ENCODE peak calls at places on chromosomes 13 and 19, in nine cellular contexts. B, U, Z, K, N, G, Q, O and V are unnamed samples.

GRCh38 chr19:4567584-4568071 is 8.1 kb upstream of the SEMA6B start:
- DNase-seq in Q (peak; percentile 83), Z (peak; percentile 71), K (no peak), N (no peak), B (peak; percentile 76), U (peak; percentile 66), G (no peak), O (peak; percentile 20), V (peak; percentile 46)

GRCh38 chr13:27170521-27171243 is 929 bp downstream of the USP12 start:
- DNase-seq in Z (peak; percentile 84), B (peak; percentile 36), Q (peak; percentile 26), U (no peak), O (no peak), K (no peak), G (no peak), N (peak; percentile 8), V (peak; percentile 64)

GRCh38 chr19:43799502-43800142 is 2.6 kb downstream of the LYPD5 start:
- DNase-seq in K (no peak), G (peak; percentile 69), Z (no peak), O (no peak), N (no peak), Q (peak; percentile 32), U (no peak), B (peak; percentile 49), V (peak; percentile 34)

GRCh38 chr19:38834590-38834989 is 3.0 kb upstream of the ECH1 start:
- DNase-seq in Z (no peak), Q (no peak), G (no peak), U (no peak), N (no peak), B (no peak), O (no peak), K (no peak), V (no peak)

GRCh38 chr19:51564791-51565190 is 6.3 kb upstream of the ZNF175 start:
- DNase-seq in N (no peak), B (no peak), O (no peak), U (no peak), G (no peak), K (no peak), Z (no peak), Q (no peak), V (no peak)

GRCh38 chr13:32895296-32895695 is 120.9 kb upstream of the KL start:
- DNase-seq in G (no peak), K (no peak), Q (no peak), N (no peak), B (no peak), Z (no peak), O (no peak), U (no peak), V (no peak)

GRCh38 chr13:20828540-20829364 is 55.0 kb upstream of the EEF1AKMT1 start:
- DNase-seq in K (no peak), Q (peak; percentile 75), O (peak; percentile 64), U (no peak), Z (peak; percentile 72), G (peak; percentile 45), B (peak; percentile 12), N (peak; percentile 26), V (peak; percentile 64)

GRCh38 chr19:2059422-2060201 is 8.6 kb upstream of the MKNK2 start:
- DNase-seq in Q (peak; percentile 81), K (peak; percentile 56), Z (peak; percentile 70), O (peak; percentile 61), U (no peak), N (peak; percentile 83), G (peak; percentile 45), B (peak; percentile 94), V (peak; percentile 86)

GRCh38 chr13:25847635-25848616 is 203.9 kb downstream of the SHISA2 start:
- DNase-seq in O (no peak), K (no peak), Z (no peak), G (no peak), N (no peak), B (no peak), U (no peak), Q (no peak), V (no peak)

GRCh38 chr13:51767100-51767499 is 36.9 kb downstream of the DHRS12 start:
- DNase-seq in N (no peak), O (no peak), Z (peak; percentile 54), Q (peak; percentile 8), U (no peak), B (no peak), K (no peak), G (no peak), V (no peak)

GRCh38 chr13:34294483-34295129 is 476.7 kb downstream of the RFC3 start:
- DNase-seq in Q (no peak), Z (peak; percentile 9), N (no peak), U (no peak), O (no peak), G (peak; percentile 36), K (peak; percentile 27), B (no peak), V (no peak)

GRCh38 chr19:16888629-16889371 is at the start of gene F2RL3:
- DNase-seq in O (peak; percentile 22), G (no peak), B (no peak), K (peak; percentile 2), Z (no peak), U (no peak), Q (no peak), N (no peak), V (no peak)

GRCh38 chr19:55229789-55230182 is 1.2 kb upstream of the TMEM86B start:
- DNase-seq in Z (no peak), N (no peak), O (no peak), G (no peak), U (no peak), Q (no peak), K (no peak), B (no peak), V (peak; percentile 42)

DNA sequence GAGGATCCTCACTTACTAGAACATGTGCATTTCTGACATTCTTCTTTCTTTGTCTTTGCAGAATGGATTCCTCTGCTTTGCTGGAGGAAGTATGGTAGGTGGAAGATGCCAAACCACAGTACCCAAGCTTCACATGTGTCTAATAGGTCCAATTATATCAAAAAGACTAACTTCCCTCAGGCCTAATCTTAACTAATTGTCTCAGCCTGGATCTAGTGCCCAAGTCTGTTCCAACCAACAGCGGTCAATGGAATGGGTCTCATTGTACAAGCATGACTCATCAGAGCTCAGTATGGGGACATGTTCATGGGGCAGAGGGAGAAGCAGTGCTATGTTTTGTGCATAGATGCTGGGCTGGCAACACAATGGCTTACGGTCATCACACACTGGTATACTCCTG is 81.6 kb upstream of the CSNK1A1L start:
- DNase-seq in K (peak; percentile 89), B (no peak), Z (no peak), G (peak; percentile 35), Q (no peak), U (no peak), O (no peak), N (no peak), V (no peak)
- H2AFZ ChIP-seq in K (peak overlapping the region; percentile 39), B (no peak overlapping the region), Z (no peak overlapping the region), G (peak overlapping the region; percentile 51), Q (no peak overlapping the region), U (no peak overlapping the region), O (no peak overlapping the region), N (no peak overlapping the region), V (no peak overlapping the region)

DNA sequence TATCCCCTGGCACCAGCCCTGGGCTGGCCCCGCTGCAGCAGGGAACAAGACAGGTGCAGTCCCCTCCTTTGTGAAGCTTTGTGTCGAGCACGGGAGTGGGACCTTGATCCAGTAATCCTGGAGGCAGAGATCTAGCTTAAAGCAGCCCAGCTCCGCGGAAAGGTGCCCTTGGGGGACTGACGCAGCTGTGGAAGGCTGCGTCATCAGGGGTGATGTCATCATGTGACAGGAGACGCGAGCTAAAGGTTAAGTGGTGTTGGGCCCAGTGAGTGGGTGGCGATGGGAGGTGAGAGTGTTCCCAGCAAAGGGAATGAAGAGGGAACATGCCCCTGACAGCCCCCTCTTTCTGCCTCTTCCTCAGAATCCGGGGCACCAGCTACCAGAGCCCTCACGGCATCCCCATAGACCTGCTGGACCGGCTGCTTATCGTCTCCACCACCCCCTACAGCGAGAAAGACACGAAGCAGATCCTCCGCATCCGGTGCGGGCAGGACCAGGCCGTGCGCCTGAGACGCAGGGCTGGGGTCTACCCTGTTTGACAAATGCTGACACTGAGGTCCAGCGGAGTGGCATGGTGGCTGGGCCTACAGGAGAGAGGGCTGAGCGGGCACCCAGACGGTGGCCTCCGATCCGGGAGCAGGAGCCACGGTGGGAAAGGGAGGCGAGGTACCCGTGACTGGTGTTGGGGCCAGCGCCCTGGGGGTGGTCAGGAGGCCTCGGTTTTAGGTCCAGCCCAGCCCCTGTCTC is 2.6 kb downstream of the LHB start:
- DNase-seq in N (no peak), K (no peak), B (no peak), O (peak; percentile 40), G (no peak), Z (no peak), Q (no peak), U (no peak), V (no peak)
- H3K27ac ChIP-seq in N (no peak overlapping the region), K (no peak overlapping the region), B (no peak overlapping the region), O (no peak overlapping the region), G (no peak overlapping the region), Z (no peak overlapping the region), Q (no peak overlapping the region), U (no peak overlapping the region), V (no peak overlapping the region)

GRCh38 chr13:100689191-100689590 is 14.6 kb upstream of the TMTC4 start:
- DNase-seq in G (no peak), B (no peak), Z (no peak), O (no peak), Q (no peak), N (no peak), U (no peak), K (no peak), V (no peak)

DNA sequence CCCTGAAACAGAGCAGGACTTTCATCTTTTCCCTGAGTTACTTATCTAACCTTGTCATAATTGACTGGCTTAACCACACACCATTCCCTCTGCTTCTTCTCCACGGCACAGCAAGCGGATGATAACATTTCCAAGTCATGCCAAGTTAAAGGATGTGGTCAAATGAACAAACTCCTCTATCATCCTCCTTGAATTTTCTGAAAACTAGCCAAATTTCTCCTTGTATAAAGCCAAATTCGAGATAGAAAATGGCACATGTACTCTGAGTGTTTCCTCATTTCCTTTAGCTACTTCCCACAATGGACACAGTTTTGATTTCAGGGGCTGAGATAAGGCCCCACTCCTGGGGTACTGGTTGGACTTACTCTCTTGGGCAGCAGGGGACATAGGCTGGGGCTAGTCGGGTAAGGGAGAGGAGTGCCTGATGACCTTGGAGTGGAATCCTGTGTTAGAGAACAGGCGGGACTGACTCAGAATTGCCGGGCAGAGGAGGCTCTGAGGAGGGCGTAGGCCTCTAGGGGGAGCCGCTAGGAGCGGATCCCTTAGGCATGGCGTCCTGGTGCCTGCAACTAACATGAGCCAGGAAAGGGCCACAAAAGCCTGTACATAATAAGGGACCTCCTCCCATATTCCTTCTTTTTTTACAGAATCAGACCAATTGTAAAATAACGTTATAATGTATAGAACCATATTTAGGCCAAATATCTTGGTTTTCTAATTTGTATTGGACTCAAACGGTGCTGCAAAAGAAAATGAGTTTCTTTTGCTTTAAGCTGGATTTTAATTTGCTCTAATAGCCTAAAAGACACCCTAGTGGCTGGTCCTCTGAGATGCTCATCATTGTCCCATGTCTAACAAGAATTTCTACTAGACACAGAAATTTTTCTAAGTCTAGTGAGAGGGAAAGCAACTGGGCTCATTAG is 20.4 kb upstream of the TMTC4 start:
- DNase-seq in B (peak; percentile 31), K (peak; percentile 94), U (peak; percentile 53), O (peak; percentile 38), Q (peak; percentile 58), Z (peak; percentile 77), G (peak; percentile 14), N (peak; percentile 60), V (peak; percentile 72)
- TF ChIP-seq CTCF in B (peak; percentile 63), K (peak; percentile 44), U (peak; percentile 72), O (peak; percentile 47), Q (peak; percentile 52), Z (peak; percentile 71), G (peak; percentile 50), N (peak; percentile 88), V (peak; percentile 49)

GRCh38 chr13:31044658-31045620 is 112.5 kb downstream of the TEX26 start:
- DNase-seq in G (peak; percentile 42), K (no peak), Q (peak; percentile 18), B (peak; percentile 16), U (no peak), Z (no peak), O (no peak), N (peak; percentile 60), V (no peak)
- H2AFZ ChIP-seq in G (peak overlapping the region; percentile 28), K (no peak overlapping the region), Q (peak overlapping the region; percentile 48), B (peak overlapping the region; percentile 5), U (no peak overlapping the region), Z (no peak overlapping the region), O (peak overlapping the region; percentile 38), N (peak overlapping the region; percentile 24), V (no peak overlapping the region)